ENCODE peak calls at places on chromosomes 12 and 14, in four cellular contexts. P is prostate gland; U is fibroblast of lung; Q is CD8-positive, alpha-beta memory T cell. J is an unnamed sample.

GRCh38 chr12:107541001-107541400 is 144.6 kb upstream of the PWP1 start:
- DNase-seq in P (no peak), U (no peak), Q (no peak), J (no peak)

GRCh38 chr12:126112141-126112540 is 1046.9 kb downstream of the AACS start:
- DNase-seq in P (no peak), U (no peak), Q (no peak), J (no peak)

GRCh38 chr12:126663304-126664094 is 1598.3 kb downstream of the AACS start:
- DNase-seq in P (no peak), U (no peak), Q (no peak), J (peak; percentile 3)

GRCh38 chr12:104182621-104183378 is 32.8 kb upstream of the TXNRD1 start:
- DNase-seq in P (no peak), U (peak; percentile 66), Q (no peak), J (peak; percentile 64)

GRCh38 chr14:100241279-100241678 is 2.3 kb downstream of the YY1 start:
- DNase-seq in P (no peak), U (no peak), Q (no peak), J (peak; percentile 34)

GRCh38 chr14:22598099-22598895 is at the start of gene ABHD4:
- DNase-seq in P (peak; percentile 82), U (peak; percentile 58), Q (peak; percentile 61), J (peak; percentile 72)

GRCh38 chr12:132225214-132225613 is 81.0 kb downstream of the NOC4L start:
- DNase-seq in P (no peak), U (no peak), Q (no peak), J (no peak)

GRCh38 chr14:73295198-73295796 is 58.0 kb downstream of the PAPLN start:
- DNase-seq in P (peak; percentile 13), U (peak; percentile 20), Q (peak; percentile 27), J (peak; percentile 50)

GRCh38 chr14:90139199-90139598 is 77.4 kb downstream of the KCNK13 start:
- DNase-seq in P (no peak), U (no peak), Q (no peak), J (no peak)

GRCh38 chr12:78037707-78038106 is 207.0 kb downstream of the NAV3 start:
- DNase-seq in P (no peak), U (peak; percentile 14), Q (no peak), J (no peak)

GRCh38 chr12:109255377-109255776 is 53.7 kb downstream of the FOXN4 start:
- DNase-seq in P (no peak), U (peak; percentile 8), Q (no peak), J (peak; percentile 16)

GRCh38 chr12:117069926-117070900 is 29.0 kb downstream of the TESC start:
- DNase-seq in P (no peak), U (no peak), Q (no peak), J (no peak)

GRCh38 chr12:12561305-12562015 is 1.2 kb downstream of the DUSP16 start:
- DNase-seq in P (peak; percentile 41), U (peak; percentile 56), Q (peak; percentile 57), J (peak; percentile 66)

GRCh38 chr14:80237142-80237541 is 25.8 kb upstream of the DIO2 start:
- DNase-seq in P (no peak), U (no peak), Q (no peak), J (no peak)

GRCh38 chr12:46218509-46219095 is 50.2 kb downstream of the SLC38A1 start:
- DNase-seq in P (no peak), U (no peak), Q (no peak), J (no peak)

GRCh38 chr12:59119676-59120075 is 199.4 kb upstream of the LRIG3 start:
- DNase-seq in P (no peak), U (peak; percentile 62), Q (no peak), J (peak; percentile 72)

GRCh38 chr14:100417466-100417865 is 94.3 kb downstream of the SLC25A47 start:
- DNase-seq in P (no peak), U (peak; percentile 95), Q (no peak), J (peak; percentile 91)

GRCh38 chr14:100059433-100059781 is 5.8 kb upstream of the EVL start:
- DNase-seq in P (peak; percentile 67), U (no peak), Q (no peak), J (no peak)

GRCh38 chr14:101478096-101478495 is 83.2 kb upstream of the DIO3 start:
- DNase-seq in P (no peak), U (no peak), Q (no peak), J (no peak)

GRCh38 chr12:68772714-68773113 is 26.7 kb downstream of the SLC35E3 start:
- DNase-seq in P (no peak), U (no peak), Q (peak; percentile 5), J (no peak)

GRCh38 chr12:124828264-124829007 is 35.2 kb downstream of the SCARB1 start:
- DNase-seq in P (peak; percentile 37), U (peak; percentile 86), Q (no peak), J (no peak)

GRCh38 chr12:62692884-62693283 is 226.3 kb downstream of the MON2 start:
- DNase-seq in P (no peak), U (peak; percentile 99), Q (no peak), J (peak; percentile 30)

GRCh38 chr12:1703771-1704170 is 12.9 kb downstream of the ADIPOR2 start:
- DNase-seq in P (no peak), U (no peak), Q (no peak), J (no peak)

GRCh38 chr14:67680121-67680602 is 5.7 kb upstream of the VTI1B start:
- DNase-seq in P (no peak), U (peak; percentile 88), Q (no peak), J (peak; percentile 97)

DNA sequence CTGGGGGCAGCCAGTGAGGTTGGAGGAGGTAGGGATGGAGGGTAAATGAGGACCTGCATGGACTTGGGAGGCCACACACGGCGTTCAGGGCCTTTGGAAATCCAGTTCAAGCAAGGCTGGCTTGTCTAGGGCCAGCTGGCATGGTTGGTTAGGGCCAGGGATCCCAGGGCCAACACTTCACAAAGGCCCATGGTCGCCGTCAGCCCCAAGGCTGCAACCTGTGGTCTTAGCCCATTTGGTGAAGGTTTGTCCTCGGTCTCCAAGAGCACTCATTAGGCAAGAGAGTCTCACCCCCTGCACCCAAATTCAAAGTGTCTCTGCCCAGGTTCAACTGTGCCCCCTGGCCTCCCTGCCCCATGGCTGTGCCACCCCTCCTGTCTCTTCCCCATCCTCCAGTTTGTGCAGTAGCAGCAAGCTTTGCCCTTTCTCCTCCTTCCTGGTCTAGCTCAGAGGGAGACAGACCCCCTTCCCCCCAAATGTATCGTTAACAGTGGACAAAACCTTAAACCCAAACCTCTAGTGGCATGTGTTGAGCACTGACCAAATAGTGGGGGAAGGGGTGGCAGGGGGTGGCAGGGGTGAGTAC is 94.1 kb downstream of the NINJ2 start:
- DNase-seq in P (no peak), U (no peak), Q (no peak), J (no peak)
- H3K4me3 ChIP-seq in P (no peak overlapping the region), U (no peak overlapping the region), Q (peak overlapping the region; percentile 65), J (no peak overlapping the region)

GRCh38 chr12:55831407-55831880 is 2.1 kb upstream of the DNAJC14 start:
- DNase-seq in P (no peak), U (no peak), Q (no peak), J (peak; percentile 30)
- H3K4me3 ChIP-seq in P (peak overlapping the region; percentile 88), U (peak overlapping the region; percentile 94), Q (peak overlapping the region; percentile 96), J (peak overlapping the region; percentile 94)

GRCh38 chr12:14597480-14597879 is 29.8 kb upstream of the PLBD1 start:
- DNase-seq in P (no peak), U (no peak), Q (no peak), J (no peak)
- H3K4me3 ChIP-seq in P (no peak overlapping the region), U (no peak overlapping the region), Q (no peak overlapping the region), J (no peak overlapping the region)

GRCh38 chr12:122732170-122732569 is 1.5 kb upstream of the HCAR1 start:
- DNase-seq in P (no peak), U (no peak), Q (no peak), J (no peak)

GRCh38 chr12:122738561-122738960 is 7.9 kb upstream of the HCAR1 start:
- DNase-seq in P (no peak), U (peak; percentile 67), Q (no peak), J (peak; percentile 16)

GRCh38 chr12:122729583-122730214 is 945 bp downstream of the HCAR1 start:
- DNase-seq in P (no peak), U (no peak), Q (no peak), J (no peak)

GRCh38 chr12:122730215-122731014 is at the start of gene HCAR1:
- DNase-seq in P (no peak), U (no peak), Q (no peak), J (peak; percentile 57)

GRCh38 chr12:122732611-122733010 is 2.0 kb upstream of the HCAR1 start:
- DNase-seq in P (no peak), U (no peak), Q (no peak), J (no peak)
- H3K4me3 ChIP-seq in P (no peak overlapping the region), U (no peak overlapping the region), Q (no peak overlapping the region), J (no peak overlapping the region)

J was measured in fibroblast of villous mesenchyme.